ENCODE peak calls at places on chromosomes 3 and 15, in four cellular contexts. H is ureter; N is stimulated activated CD8-positive, alpha-beta memory T cell treated with anti-CD3 and anti-CD28 coated beads, Interleukin-7, amount 100 ng/mL, for 48 hours; P is stimulated activated CD4-positive, alpha-beta T cell treated with anti-CD3 and anti-CD28 coated beads, Interleukin-1b, Interleukin-23, amount 100 ng/mL, for 4 hours. M is an unnamed sample.

GRCh38 chr3:145798691-145799550 is 362.1 kb downstream of the PLOD2 start:
- DNase-seq in H (no peak), N (no peak), P (no peak), M (no peak)

GRCh38 chr3:188396251-188396650 is 242.3 kb downstream of the LPP start:
- DNase-seq in N (no peak), H (no peak), P (no peak), M (no peak)

GRCh38 chr3:9917820-9918219 is 922 bp downstream of the IL17RC start:
- DNase-seq in N (no peak), P (no peak), H (no peak), M (no peak)

GRCh38 chr3:112074006-112074405 is 12.2 kb upstream of the C3orf52 start:
- DNase-seq in N (no peak), H (no peak), P (no peak), M (no peak)

GRCh38 chr15:87793736-87794135 is 462.8 kb downstream of the NTRK3 start:
- DNase-seq in P (no peak), N (no peak), H (no peak), M (no peak)

GRCh38 chr3:101244212-101244575 is 76.2 kb downstream of the IMPG2 start:
- DNase-seq in H (no peak), P (no peak), N (no peak), M (no peak)

GRCh38 chr3:136194409-136195257 is 1.5 kb downstream of the MSL2 start:
- DNase-seq in H (peak), P (peak), N (peak), M (no peak)

GRCh38 chr3:45682311-45682710 is 6.9 kb upstream of the SACM1L start:
- DNase-seq in N (no peak), P (no peak), H (no peak), M (no peak)

GRCh38 chr3:141407043-141407442 is 38.7 kb downstream of the ZBTB38 start:
- DNase-seq in P (no peak), H (no peak), N (no peak), M (peak)

GRCh38 chr15:25060996-25061620 is 106.3 kb downstream of the SNRPN start:
- DNase-seq in P (no peak), H (no peak), N (no peak), M (no peak)

GRCh38 chr3:4322635-4323034 is 19.5 kb downstream of the SETMAR start:
- DNase-seq in H (no peak), N (no peak), P (no peak), M (peak)

GRCh38 chr15:68524753-68525584 is 53.8 kb upstream of the CORO2B start:
- DNase-seq in P (no peak), H (no peak), N (no peak), M (peak)